ENCODE peak calls at places on chromosomes 7 and 10, in eight cellular contexts. One of them, this sample, is unnamed. For H3K36me3, the result is how much of the 10 kb centered on the place peaks cover.

GRCh38 chr7:151433721-151434400 is 6.1 kb downstream of the CRYGN start:
- DNase-seq in sigmoid colon: peak
- DNase-seq in mammary epithelial cell: no peak
- DNase-seq in heart left ventricle: no peak
- DNase-seq in IMR-90: no peak
- DNase-seq in BE2C: no peak
- DNase-seq in bronchial epithelial cell: no peak
- DNase-seq in OCI-LY7: no peak
- DNase-seq in this sample: no peak

GRCh38 chr10:33157108-33157507 is 177.4 kb downstream of the NRP1 start:
- DNase-seq in sigmoid colon: no peak
- DNase-seq in mammary epithelial cell: peak
- DNase-seq in heart left ventricle: no peak
- DNase-seq in IMR-90: peak
- DNase-seq in BE2C: no peak
- DNase-seq in bronchial epithelial cell: peak
- DNase-seq in OCI-LY7: no peak
- DNase-seq in this sample: no peak

GRCh38 chr10:13528138-13528874 is 508 bp downstream of the BEND7 start:
- DNase-seq in sigmoid colon: peak
- DNase-seq in mammary epithelial cell: no peak
- DNase-seq in heart left ventricle: peak
- DNase-seq in IMR-90: no peak
- DNase-seq in BE2C: peak
- DNase-seq in bronchial epithelial cell: no peak
- DNase-seq in OCI-LY7: no peak
- DNase-seq in this sample: no peak

GRCh38 chr7:88328787-88329186 is 22.1 kb upstream of the STEAP4 start:
- DNase-seq in sigmoid colon: no peak
- DNase-seq in mammary epithelial cell: peak
- DNase-seq in heart left ventricle: no peak
- DNase-seq in IMR-90: no peak
- DNase-seq in BE2C: no peak
- DNase-seq in bronchial epithelial cell: no peak
- DNase-seq in OCI-LY7: no peak
- DNase-seq in this sample: no peak

GRCh38 chr10:2619472-2619871 is 447.9 kb upstream of the PFKP start:
- DNase-seq in sigmoid colon: no peak
- DNase-seq in mammary epithelial cell: no peak
- DNase-seq in heart left ventricle: no peak
- DNase-seq in IMR-90: no peak
- DNase-seq in BE2C: peak
- DNase-seq in bronchial epithelial cell: no peak
- DNase-seq in OCI-LY7: peak
- DNase-seq in this sample: no peak

GRCh38 chr7:140358771-140359095 is 39.6 kb downstream of the SLC37A3 start:
- DNase-seq in sigmoid colon: no peak
- DNase-seq in mammary epithelial cell: no peak
- DNase-seq in heart left ventricle: no peak
- DNase-seq in IMR-90: no peak
- DNase-seq in BE2C: no peak
- DNase-seq in bronchial epithelial cell: no peak
- DNase-seq in OCI-LY7: no peak
- DNase-seq in this sample: no peak

GRCh38 chr7:135957627-135958026 is 19.5 kb downstream of the MTPN start:
- DNase-seq in sigmoid colon: no peak
- DNase-seq in mammary epithelial cell: no peak
- DNase-seq in heart left ventricle: no peak
- DNase-seq in IMR-90: no peak
- DNase-seq in BE2C: no peak
- DNase-seq in bronchial epithelial cell: no peak
- DNase-seq in OCI-LY7: no peak
- DNase-seq in this sample: no peak

GRCh38 chr10:77493851-77494788 is 143.5 kb downstream of the KCNMA1 start:
- DNase-seq in sigmoid colon: no peak
- DNase-seq in mammary epithelial cell: peak
- DNase-seq in heart left ventricle: no peak
- DNase-seq in IMR-90: peak
- DNase-seq in BE2C: peak
- DNase-seq in bronchial epithelial cell: peak
- DNase-seq in OCI-LY7: no peak
- DNase-seq in this sample: peak

GRCh38 chr10:17394854-17395253 is 59.5 kb downstream of the ST8SIA6 start:
- DNase-seq in sigmoid colon: no peak
- DNase-seq in mammary epithelial cell: no peak
- DNase-seq in heart left ventricle: no peak
- DNase-seq in IMR-90: no peak
- DNase-seq in BE2C: no peak
- DNase-seq in bronchial epithelial cell: no peak
- DNase-seq in OCI-LY7: no peak
- DNase-seq in this sample: no peak

GRCh38 chr7:154833839-154834238 is 169.1 kb downstream of the PAXIP1 start:
- DNase-seq in sigmoid colon: no peak
- DNase-seq in mammary epithelial cell: no peak
- DNase-seq in heart left ventricle: no peak
- DNase-seq in IMR-90: no peak
- DNase-seq in BE2C: no peak
- DNase-seq in bronchial epithelial cell: no peak
- DNase-seq in OCI-LY7: no peak
- DNase-seq in this sample: no peak

GRCh38 chr10:132948351-132948750 is 6.0 kb upstream of the CFAP46 start:
- DNase-seq in sigmoid colon: no peak
- DNase-seq in mammary epithelial cell: no peak
- DNase-seq in heart left ventricle: no peak
- DNase-seq in IMR-90: no peak
- DNase-seq in BE2C: no peak
- DNase-seq in bronchial epithelial cell: no peak
- DNase-seq in OCI-LY7: no peak
- DNase-seq in this sample: no peak

GRCh38 chr10:14705548-14706234 is 69.0 kb downstream of the FAM107B start:
- DNase-seq in sigmoid colon: no peak
- DNase-seq in mammary epithelial cell: no peak
- DNase-seq in heart left ventricle: no peak
- DNase-seq in IMR-90: no peak
- DNase-seq in BE2C: no peak
- DNase-seq in bronchial epithelial cell: no peak
- DNase-seq in OCI-LY7: peak
- DNase-seq in this sample: no peak

GRCh38 chr10:1102392-1102791 is 46.2 kb downstream of the WDR37 start:
- DNase-seq in sigmoid colon: no peak
- DNase-seq in mammary epithelial cell: no peak
- DNase-seq in heart left ventricle: no peak
- DNase-seq in IMR-90: peak
- DNase-seq in BE2C: no peak
- DNase-seq in bronchial epithelial cell: no peak
- DNase-seq in OCI-LY7: no peak
- DNase-seq in this sample: no peak

GRCh38 chr7:73824986-73825385 is 5.8 kb upstream of the CLDN4 start:
- DNase-seq in sigmoid colon: no peak
- DNase-seq in mammary epithelial cell: no peak
- DNase-seq in heart left ventricle: no peak
- DNase-seq in IMR-90: no peak
- DNase-seq in BE2C: no peak
- DNase-seq in bronchial epithelial cell: no peak
- DNase-seq in OCI-LY7: no peak
- DNase-seq in this sample: no peak

DNA sequence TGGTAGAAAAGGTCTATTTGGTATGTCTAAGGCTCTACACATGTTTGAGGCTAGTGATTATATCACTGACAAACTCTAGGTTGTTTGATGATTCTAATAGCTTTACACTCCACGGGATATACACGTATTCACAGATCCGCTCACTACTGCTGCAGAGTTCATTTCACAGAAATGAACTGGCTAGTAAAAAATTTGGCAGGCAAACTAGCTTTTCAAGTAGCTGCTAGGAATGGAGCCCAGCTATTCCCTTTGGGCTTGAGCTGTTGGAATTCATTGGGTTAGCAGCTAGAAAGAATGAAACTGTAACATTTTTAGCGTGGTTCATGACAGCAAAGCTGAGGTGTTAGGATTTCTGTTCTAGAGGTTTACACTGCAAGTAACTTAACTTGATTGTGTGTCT is 37.6 kb downstream of the R3HCC1L start:
- DNase-seq in sigmoid colon: peak
- DNase-seq in mammary epithelial cell: no peak
- DNase-seq in heart left ventricle: peak
- DNase-seq in IMR-90: no peak
- DNase-seq in BE2C: no peak
- DNase-seq in bronchial epithelial cell: no peak
- DNase-seq in OCI-LY7: no peak
- DNase-seq in this sample: no peak
- TF ChIP-seq CTCF in sigmoid colon: no peak
- TF ChIP-seq CTCF in mammary epithelial cell: no peak
- TF ChIP-seq CTCF in heart left ventricle: no peak
- TF ChIP-seq CTCF in IMR-90: no peak
- TF ChIP-seq CTCF in BE2C: no peak
- TF ChIP-seq CTCF in bronchial epithelial cell: no peak
- TF ChIP-seq CTCF in OCI-LY7: no peak
- TF ChIP-seq CTCF in this sample: no peak

GRCh38 chr7:99016196-99016595 is 127.7 kb downstream of the SMURF1 start:
- DNase-seq in sigmoid colon: no peak
- DNase-seq in mammary epithelial cell: no peak
- DNase-seq in heart left ventricle: no peak
- DNase-seq in IMR-90: no peak
- DNase-seq in BE2C: no peak
- DNase-seq in bronchial epithelial cell: no peak
- DNase-seq in OCI-LY7: no peak
- DNase-seq in this sample: no peak
- H3K36me3 ChIP-seq in sigmoid colon: under half
- H3K36me3 ChIP-seq in mammary epithelial cell: under half
- H3K36me3 ChIP-seq in heart left ventricle: half or more
- H3K36me3 ChIP-seq in IMR-90: under half
- H3K36me3 ChIP-seq in BE2C: half or more
- H3K36me3 ChIP-seq in bronchial epithelial cell: under half
- H3K36me3 ChIP-seq in OCI-LY7: half or more
- H3K36me3 ChIP-seq in this sample: under half

GRCh38 chr10:116654816-116655215 is 34.1 kb downstream of the PNLIPRP2 start:
- DNase-seq in sigmoid colon: no peak
- DNase-seq in mammary epithelial cell: no peak
- DNase-seq in heart left ventricle: no peak
- DNase-seq in IMR-90: no peak
- DNase-seq in BE2C: no peak
- DNase-seq in bronchial epithelial cell: no peak
- DNase-seq in OCI-LY7: no peak
- DNase-seq in this sample: no peak
- TF ChIP-seq CTCF in sigmoid colon: no peak
- TF ChIP-seq CTCF in mammary epithelial cell: peak
- TF ChIP-seq CTCF in heart left ventricle: no peak
- TF ChIP-seq CTCF in IMR-90: no peak
- TF ChIP-seq CTCF in BE2C: peak
- TF ChIP-seq CTCF in bronchial epithelial cell: peak
- TF ChIP-seq CTCF in OCI-LY7: peak
- TF ChIP-seq CTCF in this sample: peak

GRCh38 chr7:5215313-5215712 is 25.3 kb downstream of the WIPI2 start:
- DNase-seq in sigmoid colon: peak
- DNase-seq in mammary epithelial cell: no peak
- DNase-seq in heart left ventricle: no peak
- DNase-seq in IMR-90: no peak
- DNase-seq in BE2C: no peak
- DNase-seq in bronchial epithelial cell: no peak
- DNase-seq in OCI-LY7: no peak
- DNase-seq in this sample: no peak
- H3K36me3 ChIP-seq in sigmoid colon: under half
- H3K36me3 ChIP-seq in mammary epithelial cell: under half
- H3K36me3 ChIP-seq in heart left ventricle: half or more
- H3K36me3 ChIP-seq in IMR-90: half or more
- H3K36me3 ChIP-seq in BE2C: under half
- H3K36me3 ChIP-seq in bronchial epithelial cell: under half
- H3K36me3 ChIP-seq in OCI-LY7: under half
- H3K36me3 ChIP-seq in this sample: under half

DNA sequence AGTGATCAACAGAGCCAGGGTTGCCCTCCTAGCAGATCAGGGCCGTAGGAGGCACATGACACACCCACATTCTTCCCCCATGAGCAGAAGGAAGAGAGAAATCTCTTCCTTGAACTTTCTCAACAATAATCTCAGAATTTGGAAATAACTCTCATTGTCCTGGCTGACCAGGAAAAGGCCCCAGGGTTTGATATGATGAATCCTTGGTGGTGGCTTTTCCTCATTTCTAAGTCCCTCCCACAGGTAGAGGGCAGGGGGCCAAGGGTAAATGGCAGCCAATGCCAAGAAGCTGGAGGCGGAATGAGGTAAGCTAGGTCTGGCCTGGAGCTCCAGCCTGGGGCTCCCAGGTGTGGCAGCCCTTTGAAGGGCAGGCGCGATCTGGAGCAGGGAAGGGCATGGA is 67.8 kb downstream of the GRB10 start:
- DNase-seq in sigmoid colon: no peak
- DNase-seq in mammary epithelial cell: peak
- DNase-seq in heart left ventricle: no peak
- DNase-seq in IMR-90: no peak
- DNase-seq in BE2C: no peak
- DNase-seq in bronchial epithelial cell: peak
- DNase-seq in OCI-LY7: no peak
- DNase-seq in this sample: no peak
- TF ChIP-seq CTCF in sigmoid colon: no peak
- TF ChIP-seq CTCF in mammary epithelial cell: no peak
- TF ChIP-seq CTCF in heart left ventricle: no peak
- TF ChIP-seq CTCF in IMR-90: no peak
- TF ChIP-seq CTCF in BE2C: no peak
- TF ChIP-seq CTCF in bronchial epithelial cell: no peak
- TF ChIP-seq CTCF in OCI-LY7: no peak
- TF ChIP-seq CTCF in this sample: no peak

GRCh38 chr7:157373493-157373892 is 36.7 kb downstream of the DNAJB6 start:
- DNase-seq in sigmoid colon: no peak
- DNase-seq in mammary epithelial cell: no peak
- DNase-seq in heart left ventricle: no peak
- DNase-seq in IMR-90: no peak
- DNase-seq in BE2C: no peak
- DNase-seq in bronchial epithelial cell: no peak
- DNase-seq in OCI-LY7: no peak
- DNase-seq in this sample: no peak
- H3K36me3 ChIP-seq in sigmoid colon: under half
- H3K36me3 ChIP-seq in mammary epithelial cell: under half
- H3K36me3 ChIP-seq in heart left ventricle: half or more
- H3K36me3 ChIP-seq in IMR-90: half or more
- H3K36me3 ChIP-seq in BE2C: under half
- H3K36me3 ChIP-seq in bronchial epithelial cell: under half
- H3K36me3 ChIP-seq in OCI-LY7: half or more
- H3K36me3 ChIP-seq in this sample: under half

DNA sequence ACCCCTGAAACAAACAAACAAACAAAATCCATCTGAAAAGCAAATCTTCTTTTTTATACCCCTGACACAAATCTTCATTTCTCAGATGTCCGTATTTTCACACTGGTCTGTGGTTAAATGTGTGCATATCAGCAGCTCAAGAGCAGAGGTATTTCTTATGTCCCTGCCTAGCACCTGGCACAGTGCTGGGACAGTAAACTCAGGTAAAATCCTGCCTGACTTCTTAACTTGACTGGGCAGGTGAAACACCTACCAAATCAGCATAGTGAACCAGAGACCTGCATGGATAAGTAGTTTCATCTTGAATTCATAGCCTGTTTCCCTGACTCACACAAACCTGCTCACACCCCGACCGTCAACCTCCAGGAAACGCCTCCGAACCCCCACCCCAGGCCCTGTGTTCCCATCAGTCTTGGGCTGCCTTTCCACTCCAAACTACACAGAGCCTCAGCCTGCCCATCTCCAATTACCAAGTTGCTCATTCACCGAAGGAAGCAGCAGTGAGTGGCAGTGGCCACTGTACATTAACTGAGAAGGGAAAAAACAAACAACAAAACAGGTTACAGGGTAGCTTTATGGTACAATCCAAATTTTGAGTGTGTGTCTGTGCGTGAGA is 109.9 kb downstream of the HECTD2 start:
- DNase-seq in sigmoid colon: no peak
- DNase-seq in mammary epithelial cell: no peak
- DNase-seq in heart left ventricle: no peak
- DNase-seq in IMR-90: no peak
- DNase-seq in BE2C: no peak
- DNase-seq in bronchial epithelial cell: peak
- DNase-seq in OCI-LY7: no peak
- DNase-seq in this sample: no peak
- TF ChIP-seq CTCF in sigmoid colon: no peak
- TF ChIP-seq CTCF in mammary epithelial cell: no peak
- TF ChIP-seq CTCF in heart left ventricle: no peak
- TF ChIP-seq CTCF in IMR-90: no peak
- TF ChIP-seq CTCF in BE2C: no peak
- TF ChIP-seq CTCF in bronchial epithelial cell: no peak
- TF ChIP-seq CTCF in OCI-LY7: no peak
- TF ChIP-seq CTCF in this sample: no peak